ENCODE peak calls at places on chromosomes 11 and 22, in four cellular contexts. T is HepG2, J is K562, B is GM12878. Q is an unnamed sample.

GRCh38 chr11:112260490-112260889 is at the start of gene PLET1:
- DNase-seq in B (no peak), J (no peak), T (no peak), Q (no peak)

GRCh38 chr11:24697722-24698121 is 200.9 kb downstream of the LUZP2 start:
- DNase-seq in J (no peak), T (no peak), B (no peak), Q (no peak)

GRCh38 chr11:111977141-111978027 is 40.2 kb downstream of the DIXDC1 start:
- DNase-seq in B (no peak), J (no peak), T (no peak), Q (peak)

GRCh38 chr11:46383974-46384701 is 2.7 kb downstream of the MDK start:
- DNase-seq in T (no peak), B (no peak), J (peak), Q (no peak)

GRCh38 chr22:28249402-28249801 is 330.3 kb upstream of the PITPNB start:
- DNase-seq in T (no peak), J (no peak), B (no peak), Q (no peak)

GRCh38 chr11:37630866-37631265 is 1032.8 kb upstream of the RAG2 start:
- DNase-seq in T (no peak), B (no peak), J (no peak), Q (no peak)

GRCh38 chr11:34501500-34501899 is 12.1 kb downstream of the ELF5 start:
- DNase-seq in J (no peak), B (no peak), T (peak), Q (no peak)

GRCh38 chr22:28981818-28982499 is 79.7 kb downstream of the C22orf31 start:
- DNase-seq in T (peak), B (no peak), J (no peak), Q (no peak)

GRCh38 chr22:17733484-17733883 is 40.8 kb downstream of the BID start:
- DNase-seq in T (no peak), B (no peak), J (no peak), Q (no peak)

GRCh38 chr22:38699784-38700183 is 959 bp downstream of the JOSD1 start:
- DNase-seq in B (no peak), T (peak), J (no peak), Q (no peak)

GRCh38 chr22:34111210-34111824 is 191.0 kb upstream of the LARGE1 start:
- DNase-seq in B (no peak), T (peak), J (peak), Q (peak)

GRCh38 chr22:32413715-32414114 is 1.7 kb upstream of the RTCB start:
- DNase-seq in J (peak), T (peak), B (no peak), Q (peak)

GRCh38 chr22:18057568-18058209 is 20.1 kb upstream of the PEX26 start:
- DNase-seq in B (peak), J (peak), T (peak), Q (no peak)

GRCh38 chr11:125128450-125128849 is 17.0 kb upstream of the TMEM218 start:
- DNase-seq in J (no peak), B (no peak), T (no peak), Q (no peak)

GRCh38 chr11:117072517-117073218 is 25.6 kb downstream of the SIK3 start:
- DNase-seq in T (peak), B (peak), J (peak), Q (no peak)

GRCh38 chr11:68583047-68583446 is 101.3 kb upstream of the GAL start:
- DNase-seq in J (no peak), T (no peak), B (no peak), Q (no peak)

GRCh38 chr22:49078076-49078710 is 749.5 kb downstream of the BRD1 start:
- DNase-seq in T (no peak), J (no peak), B (no peak), Q (no peak)

GRCh38 chr22:42820075-42820763 is 36.9 kb downstream of the ARFGAP3 start:
- DNase-seq in B (no peak), J (peak), T (no peak), Q (peak)

GRCh38 chr11:35359321-35360058 is 59.9 kb downstream of the SLC1A2 start:
- DNase-seq in J (no peak), T (peak), B (no peak), Q (no peak)

GRCh38 chr11:77073328-77074001 is 6.7 kb downstream of the CAPN5 start:
- DNase-seq in J (peak), B (no peak), T (peak), Q (no peak)

GRCh38 chr11:45043755-45044475 is 93.2 kb upstream of the TP53I11 start:
- DNase-seq in T (no peak), J (no peak), B (no peak), Q (no peak)

GRCh38 chr22:43142881-43143562 is at the start of gene MCAT:
- DNase-seq in B (peak), T (peak), J (peak), Q (peak)

GRCh38 chr11:27291302-27291889 is 71.6 kb downstream of the CCDC34 start:
- DNase-seq in J (peak), B (no peak), T (no peak), Q (no peak)

GRCh38 chr22:49999063-49999900 is 13.3 kb downstream of the IL17REL start:
- DNase-seq in B (no peak), J (peak), T (no peak), Q (peak)

GRCh38 chr11:126352934-126353801 is 2.3 kb upstream of the ST3GAL4 start:
- DNase-seq in T (peak), J (peak), B (peak), Q (no peak)

GRCh38 chr11:73335204-73335923 is 27.3 kb downstream of the ARHGEF17 start:
- DNase-seq in J (peak), T (peak), B (no peak), Q (peak)

GRCh38 chr11:46808804-46809431 is 37.2 kb downstream of the CKAP5 start:
- DNase-seq in T (peak), J (peak), B (no peak), Q (peak)

DNA sequence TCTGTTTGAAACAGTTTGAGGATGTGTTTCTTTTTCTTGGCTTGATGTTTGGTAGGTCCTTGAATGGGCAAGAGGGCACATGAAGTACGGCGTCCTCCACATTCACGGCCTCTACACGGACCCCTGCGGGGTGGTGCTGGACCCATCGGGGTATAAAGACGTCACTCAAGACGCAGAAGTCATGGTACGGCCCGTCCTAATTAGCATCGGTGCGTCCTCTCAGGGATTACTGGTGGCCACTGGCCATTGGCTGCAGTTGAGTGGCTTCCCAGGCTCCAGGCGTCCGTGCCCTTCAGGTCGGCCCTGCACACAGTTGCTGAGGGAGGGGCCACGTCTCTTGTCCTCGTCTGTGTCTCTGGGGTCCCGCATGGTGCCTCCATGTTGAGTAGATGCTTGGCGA is 20.8 kb downstream of the FAM118A start:
- DNase-seq in B (no peak), T (no peak), J (no peak), Q (no peak)
- TF ChIP-seq TARDBP in B (no peak), T (no peak), J (no peak), Q (no peak)

DNA sequence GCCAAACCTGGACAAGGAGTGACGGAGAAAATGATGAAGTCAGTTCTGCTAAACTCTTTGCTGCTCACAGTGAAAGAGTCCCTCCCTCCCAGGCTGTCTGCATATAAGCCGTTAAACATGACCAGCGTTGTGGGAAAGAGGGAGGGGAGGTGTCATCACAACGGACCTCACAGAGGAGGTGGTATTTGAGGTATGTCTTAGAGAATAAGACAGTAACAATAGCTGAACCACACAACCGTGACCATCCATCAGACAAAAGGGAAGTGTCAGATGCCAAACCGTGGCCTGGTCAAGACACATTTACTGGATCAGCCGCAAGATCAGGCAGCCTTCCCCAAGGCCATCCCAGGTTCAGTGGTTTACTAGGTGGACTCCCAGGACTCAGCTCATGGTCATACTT is 2.8 kb upstream of the CYTH4 start:
- DNase-seq in J (no peak), T (no peak), B (no peak), Q (no peak)
- TF ChIP-seq TARDBP in J (no peak), T (no peak), B (no peak), Q (no peak)

GRCh38 chr11:113796663-113797259 is 17.2 kb downstream of the CLDN25 start:
- DNase-seq in T (peak), B (no peak), J (peak), Q (peak)
- TF ChIP-seq TARDBP in T (no peak), B (no peak), J (no peak), Q (no peak)

GRCh38 chr11:70528046-70528793 is 129.9 kb downstream of the CTTN start:
- DNase-seq in B (no peak), J (no peak), T (no peak), Q (no peak)
- TF ChIP-seq TARDBP in B (no peak), J (no peak), T (no peak), Q (no peak)

GRCh38 chr11:113779496-113779895 is at the start of gene CLDN25:
- DNase-seq in B (no peak), J (no peak), T (no peak), Q (no peak)

GRCh38 chr11:113782134-113782533 is 2.5 kb downstream of the CLDN25 start:
- DNase-seq in B (no peak), T (no peak), J (no peak), Q (no peak)

GRCh38 chr11:113774174-113774503 is 647 bp upstream of the ZW10 start:
- DNase-seq in T (no peak), B (no peak), J (no peak), Q (no peak)

GRCh38 chr11:113781682-113782081 is 2.1 kb downstream of the CLDN25 start:
- DNase-seq in B (no peak), J (no peak), T (no peak), Q (no peak)

GRCh38 chr11:113778111-113778910 is 1.3 kb upstream of the CLDN25 start:
- DNase-seq in B (no peak), J (no peak), T (peak), Q (no peak)
- TF ChIP-seq TARDBP in B (no peak), J (no peak), T (no peak), Q (no peak)

GRCh38 chr11:75663808-75664207 is 5.0 kb downstream of the MAP6 start:
- DNase-seq in J (no peak), B (no peak), T (no peak), Q (no peak)
- TF ChIP-seq TARDBP in J (no peak), B (no peak), T (no peak), Q (no peak)

GRCh38 chr11:133893381-133893780 is 48.1 kb upstream of the SPATA19 start:
- DNase-seq in J (no peak), B (no peak), T (no peak), Q (no peak)

GRCh38 chr11:133892584-133893380 is 47.5 kb upstream of the SPATA19 start:
- DNase-seq in J (no peak), T (no peak), B (no peak), Q (no peak)

GRCh38 chr11:133889893-133890292 is 44.6 kb upstream of the SPATA19 start:
- DNase-seq in J (no peak), B (no peak), T (no peak), Q (no peak)

GRCh38 chr11:133894956-133895549 is 49.7 kb upstream of the SPATA19 start:
- DNase-seq in J (no peak), B (peak), T (no peak), Q (no peak)

DNA sequence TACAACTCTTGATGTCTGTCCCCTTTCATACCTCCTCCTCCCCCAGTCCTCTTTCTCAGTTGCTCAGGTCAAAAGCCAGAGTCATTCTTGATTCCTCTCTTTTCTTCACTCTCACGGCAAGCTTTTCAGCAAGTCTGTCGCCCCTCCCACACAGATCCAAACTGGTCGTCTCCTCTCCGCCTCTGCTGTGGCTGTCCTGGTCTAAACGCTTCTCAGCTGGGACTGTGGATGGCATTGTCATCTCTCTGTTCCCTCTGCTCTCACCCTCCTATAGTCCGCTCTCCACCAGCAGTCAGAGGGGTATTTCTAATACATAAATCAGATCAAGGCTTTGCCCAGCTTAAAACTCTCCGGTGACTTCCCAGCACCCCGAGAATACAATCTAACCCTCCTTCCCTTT is 46.8 kb upstream of the SPATA19 start:
- DNase-seq in J (no peak), B (no peak), T (no peak), Q (no peak)
- TF ChIP-seq TARDBP in J (no peak), B (no peak), T (no peak), Q (no peak)